ENCODE peak calls at places on chromosomes 12 and 14, in five cellular contexts. K is prostate gland, A is H1, D is ovary, H is fibroblast of lung. G is an unnamed sample.

GRCh38 chr12:92108651-92109050 is 37.0 kb downstream of the BTG1 start:
- DNase-seq in D (no peak), K (peak; percentile 18), H (peak; percentile 89), A (no peak), G (no peak)

GRCh38 chr14:95830386-95830785 is 46.2 kb upstream of the TUNAR start:
- DNase-seq in D (no peak), A (no peak), K (no peak), H (no peak), G (no peak)

GRCh38 chr14:99655521-99655920 is 10.6 kb downstream of the HHIPL1 start:
- DNase-seq in D (no peak), A (no peak), H (peak; percentile 30), K (no peak), G (no peak)

GRCh38 chr12:92110083-92110640 is 35.5 kb downstream of the BTG1 start:
- DNase-seq in A (no peak), H (no peak), K (no peak), D (no peak), G (no peak)

GRCh38 chr12:66716522-66716921 is 37.6 kb upstream of the GRIP1 start:
- DNase-seq in K (no peak), A (no peak), D (no peak), H (no peak), G (no peak)

GRCh38 chr12:29782821-29783772 is 645 bp downstream of the TMTC1 start:
- DNase-seq in K (peak; percentile 16), H (peak; percentile 53), D (peak; percentile 64), A (no peak), G (peak; percentile 36)

GRCh38 chr14:45610303-45610702 is 357.3 kb upstream of the MIS18BP1 start:
- DNase-seq in K (no peak), D (no peak), H (peak; percentile 1), A (no peak), G (no peak)

GRCh38 chr14:90871605-90872233 is 55.5 kb upstream of the TTC7B start:
- DNase-seq in K (peak; percentile 21), H (peak; percentile 49), A (no peak), D (no peak), G (no peak)

GRCh38 chr12:18811268-18811667 is 73.3 kb downstream of the CAPZA3 start:
- DNase-seq in K (no peak), H (peak; percentile 55), A (no peak), D (no peak), G (no peak)

GRCh38 chr12:93991882-93992415 is 156.4 kb upstream of the PLXNC1 start:
- DNase-seq in D (no peak), K (no peak), H (no peak), A (no peak), G (no peak)

GRCh38 chr14:33951183-33951840 is 438 bp upstream of the EGLN3 start:
- DNase-seq in A (no peak), H (no peak), D (no peak), K (no peak), G (no peak)

GRCh38 chr12:5244513-5244972 is 187.4 kb upstream of the NTF3 start:
- DNase-seq in H (no peak), D (no peak), K (peak; percentile 15), A (no peak), G (no peak)

GRCh38 chr14:52399886-52400599 is 85.9 kb downstream of the PTGER2 start:
- DNase-seq in H (peak; percentile 53), K (no peak), D (no peak), A (no peak), G (no peak)

GRCh38 chr12:82758743-82759142 is 72.0 kb downstream of the TMTC2 start:
- DNase-seq in H (no peak), A (no peak), D (no peak), K (no peak), G (no peak)

GRCh38 chr14:72613196-72613974 is 280.5 kb downstream of the DPF3 start:
- DNase-seq in K (no peak), D (peak; percentile 54), H (peak; percentile 47), A (no peak), G (peak; percentile 81)

GRCh38 chr12:132502149-132502881 is 12.4 kb downstream of the FBRSL1 start:
- DNase-seq in D (no peak), H (no peak), K (no peak), A (no peak), G (peak; percentile 60)

GRCh38 chr12:4143909-4144308 is 129.7 kb upstream of the CCND2 start:
- DNase-seq in K (no peak), A (no peak), H (no peak), D (no peak), G (no peak)

GRCh38 chr12:41067941-41068645 is 120.0 kb upstream of the PDZRN4 start:
- DNase-seq in A (no peak), K (no peak), D (no peak), H (no peak), G (no peak)

GRCh38 chr14:68780358-68781160 is 12.3 kb downstream of the ZFP36L1 start:
- DNase-seq in A (no peak), K (no peak), D (peak; percentile 79), H (peak; percentile 61), G (peak; percentile 83)

GRCh38 chr14:71563754-71564153 is 368.5 kb upstream of the RGS6 start:
- DNase-seq in D (no peak), K (no peak), H (no peak), A (no peak), G (no peak)

GRCh38 chr12:100401660-100402059 is 44.8 kb downstream of the SLC17A8 start:
- DNase-seq in D (no peak), K (no peak), H (peak; percentile 45), A (no peak), G (no peak)

GRCh38 chr14:75861161-75861621 is 120.6 kb downstream of the TGFB3 start:
- DNase-seq in H (peak; percentile 74), A (no peak), K (no peak), D (no peak), G (peak; percentile 31)

GRCh38 chr14:94038921-94039629 is 12.9 kb downstream of the OTUB2 start:
- DNase-seq in K (no peak), A (no peak), D (no peak), H (no peak), G (no peak)

GRCh38 chr12:26471560-26471959 is 276.2 kb downstream of the SSPN start:
- DNase-seq in D (no peak), A (no peak), H (peak; percentile 11), K (no peak), G (peak; percentile 34)

GRCh38 chr14:79483472-79483871 is 727.8 kb downstream of the DIO2 start:
- DNase-seq in H (peak; percentile 51), K (no peak), A (no peak), D (no peak), G (no peak)

GRCh38 chr14:105526781-105527380 is 498 bp downstream of the TMEM121 start:
- DNase-seq in K (no peak), A (no peak), D (peak; percentile 57), H (no peak), G (no peak)
- H3K27ac ChIP-seq in K (peak overlapping the region; percentile 23), A (no peak overlapping the region), D (no peak overlapping the region), H (no peak overlapping the region), G (no peak overlapping the region)

GRCh38 chr12:75707983-75708382 is 196.6 kb upstream of the KRR1 start:
- DNase-seq in A (no peak), D (no peak), H (no peak), K (no peak), G (no peak)

GRCh38 chr12:75710361-75711069 is 199.1 kb upstream of the KRR1 start:
- DNase-seq in K (no peak), A (no peak), D (no peak), H (no peak), G (no peak)

GRCh38 chr12:75708829-75709228 is 197.4 kb upstream of the KRR1 start:
- DNase-seq in A (no peak), K (no peak), D (no peak), H (no peak), G (no peak)

GRCh38 chr12:75711276-75711675 is 199.9 kb upstream of the KRR1 start:
- DNase-seq in D (no peak), H (no peak), K (no peak), A (no peak), G (no peak)

GRCh38 chr12:75709474-75709873 is 198.1 kb upstream of the KRR1 start:
- DNase-seq in A (no peak), H (no peak), K (no peak), D (peak; percentile 26), G (no peak)
- H3K4me1 ChIP-seq in A (peaks cover 6% of the 10 kb centered on the region), H (peaks cover 19% of the 10 kb centered on the region), K (no peaks in the 10 kb centered on the region), D (peaks cover 14% of the 10 kb centered on the region), G (peaks cover 28% of the 10 kb centered on the region)

GRCh38 chr14:64510127-64510808 is 5.7 kb downstream of the ZBTB1 start:
- DNase-seq in K (no peak), A (no peak), H (no peak), D (no peak), G (no peak)
- H3K27ac ChIP-seq in K (peak overlapping the region; percentile 98), A (no peak overlapping the region), H (no peak overlapping the region), D (no peak overlapping the region), G (peak overlapping the region; percentile 56)

GRCh38 chr12:116919247-116919671 is 8.5 kb downstream of the FBXW8 start:
- DNase-seq in A (no peak), K (no peak), H (no peak), D (no peak), G (no peak)
- H3K4me1 ChIP-seq in A (no peaks in the 10 kb centered on the region), K (peaks cover 6% of the 10 kb centered on the region), H (peaks cover 6% of the 10 kb centered on the region), D (peaks cover 4% of the 10 kb centered on the region), G (peaks cover 46% of the 10 kb centered on the region)